ENCODE peak calls at places on chromosomes 11 and 22, in four cellular contexts. S is colonic mucosa, O is GM13977, Q is RWPE2. D is an unnamed sample.

GRCh38 chr11:133955945-133956421 is 785 bp downstream of the IGSF9B start:
- DNase-seq in Q (no peak), O (no peak), S (no peak), D (no peak)

GRCh38 chr11:70493089-70493474 is 94.8 kb downstream of the CTTN start:
- DNase-seq in O (no peak), Q (no peak), S (no peak), D (no peak)

GRCh38 chr11:2777396-2777795 is 77.6 kb upstream of the KCNQ1OT1 start:
- DNase-seq in Q (peak), O (no peak), S (peak), D (peak)

GRCh38 chr11:106956887-106957505 is 61.3 kb downstream of the GUCY1A2 start:
- DNase-seq in S (no peak), Q (no peak), O (no peak), D (no peak)

GRCh38 chr11:59188954-59189353 is 17.0 kb downstream of the DTX4 start:
- DNase-seq in S (no peak), Q (no peak), O (no peak), D (no peak)

GRCh38 chr11:103659138-103659734 is 377.2 kb upstream of the DDI1 start:
- DNase-seq in O (no peak), Q (no peak), S (no peak), D (peak)

GRCh38 chr22:23913306-23913660 is 19.1 kb downstream of the MIF start:
- DNase-seq in Q (no peak), O (peak), S (no peak), D (no peak)

GRCh38 chr22:40241200-40241763 is 63.6 kb downstream of the TNRC6B start:
- DNase-seq in O (no peak), S (no peak), Q (no peak), D (no peak)

GRCh38 chr11:75896843-75897419 is 81.9 kb downstream of the UVRAG start:
- DNase-seq in Q (no peak), S (no peak), O (no peak), D (peak)

GRCh38 chr11:109251230-109251629 is 170.8 kb upstream of the C11orf87 start:
- DNase-seq in S (no peak), Q (no peak), O (no peak), D (no peak)

GRCh38 chr22:48476599-48476998 is 1351.1 kb downstream of the BRD1 start:
- DNase-seq in O (no peak), Q (no peak), S (no peak), D (no peak)

GRCh38 chr11:104410336-104410735 is 246.4 kb upstream of the PDGFD start:
- DNase-seq in O (no peak), Q (no peak), S (no peak), D (no peak)

GRCh38 chr11:23755076-23755475 is 741.8 kb upstream of the LUZP2 start:
- DNase-seq in O (no peak), Q (no peak), S (no peak), D (no peak)

GRCh38 chr11:4643084-4643483 is 698 bp upstream of the OR51E1 start:
- DNase-seq in Q (no peak), S (no peak), O (no peak), D (no peak)

GRCh38 chr11:128428876-128429416 is 158.4 kb downstream of the ETS1 start:
- DNase-seq in O (no peak), Q (no peak), S (no peak), D (no peak)

GRCh38 chr11:42524534-42525227 is 787.1 kb upstream of the API5 start:
- DNase-seq in S (peak), Q (no peak), O (peak), D (peak)

GRCh38 chr11:102320679-102321078 is 3.4 kb downstream of the BIRC3 start:
- DNase-seq in S (no peak), O (no peak), Q (no peak), D (no peak)

GRCh38 chr11:134978388-134979088 is 566.5 kb upstream of the B3GAT1 start:
- DNase-seq in S (no peak), O (no peak), Q (no peak), D (no peak)

GRCh38 chr11:66317766-66318575 is 1.1 kb upstream of the CD248 start:
- DNase-seq in S (peak), O (no peak), Q (no peak), D (peak)

GRCh38 chr22:26975381-26975780 is 318.0 kb downstream of the MIAT start:
- DNase-seq in O (no peak), Q (no peak), S (no peak), D (no peak)

GRCh38 chr11:55849037-55849436 is 10.5 kb downstream of the OR5D16 start:
- DNase-seq in S (no peak), O (no peak), Q (no peak), D (no peak)

GRCh38 chr11:95375881-95376280 is 144.9 kb upstream of the SESN3 start:
- DNase-seq in Q (no peak), O (no peak), S (no peak), D (peak)

GRCh38 chr11:46279393-46280099 is 2.1 kb downstream of the CREB3L1 start:
- DNase-seq in O (no peak), S (peak), Q (no peak), D (no peak)

GRCh38 chr11:120581317-120581716 is 69.8 kb downstream of the GRIK4 start:
- DNase-seq in Q (no peak), S (no peak), O (no peak), D (no peak)

GRCh38 chr11:29534831-29535230 is 482.0 kb downstream of the KCNA4 start:
- DNase-seq in S (no peak), O (no peak), Q (no peak), D (no peak)

GRCh38 chr22:43210631-43211515 is 23.9 kb upstream of the TTLL12 start:
- DNase-seq in S (no peak), Q (no peak), O (no peak), D (no peak)
- TF ChIP-seq CTCF in S (no peak), Q (no peak), O (no peak), D (no peak)

DNA sequence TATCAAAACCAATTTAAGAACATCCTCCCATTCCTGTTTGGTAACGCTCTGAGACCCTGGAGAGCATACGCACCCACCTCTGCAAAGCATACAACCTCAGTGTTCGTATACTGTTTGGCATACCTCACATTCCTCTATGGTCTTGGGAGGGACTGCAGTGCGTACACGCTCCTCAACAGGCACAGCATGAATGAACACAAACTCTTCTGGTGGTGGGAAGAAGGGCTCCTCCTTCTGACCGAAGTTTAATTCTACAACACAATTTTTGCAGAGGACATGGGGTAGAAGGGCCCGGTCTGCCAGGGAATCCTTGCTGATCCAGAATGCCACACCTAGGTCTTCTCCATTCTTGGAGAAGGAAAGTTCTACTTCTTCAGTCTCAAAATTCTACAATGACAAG is 5.3 kb downstream of the HNRNPUL2 start:
- DNase-seq in Q (no peak), O (no peak), S (no peak), D (peak)
- TF ChIP-seq CTCF in Q (no peak), O (no peak), S (no peak), D (no peak)

DNA sequence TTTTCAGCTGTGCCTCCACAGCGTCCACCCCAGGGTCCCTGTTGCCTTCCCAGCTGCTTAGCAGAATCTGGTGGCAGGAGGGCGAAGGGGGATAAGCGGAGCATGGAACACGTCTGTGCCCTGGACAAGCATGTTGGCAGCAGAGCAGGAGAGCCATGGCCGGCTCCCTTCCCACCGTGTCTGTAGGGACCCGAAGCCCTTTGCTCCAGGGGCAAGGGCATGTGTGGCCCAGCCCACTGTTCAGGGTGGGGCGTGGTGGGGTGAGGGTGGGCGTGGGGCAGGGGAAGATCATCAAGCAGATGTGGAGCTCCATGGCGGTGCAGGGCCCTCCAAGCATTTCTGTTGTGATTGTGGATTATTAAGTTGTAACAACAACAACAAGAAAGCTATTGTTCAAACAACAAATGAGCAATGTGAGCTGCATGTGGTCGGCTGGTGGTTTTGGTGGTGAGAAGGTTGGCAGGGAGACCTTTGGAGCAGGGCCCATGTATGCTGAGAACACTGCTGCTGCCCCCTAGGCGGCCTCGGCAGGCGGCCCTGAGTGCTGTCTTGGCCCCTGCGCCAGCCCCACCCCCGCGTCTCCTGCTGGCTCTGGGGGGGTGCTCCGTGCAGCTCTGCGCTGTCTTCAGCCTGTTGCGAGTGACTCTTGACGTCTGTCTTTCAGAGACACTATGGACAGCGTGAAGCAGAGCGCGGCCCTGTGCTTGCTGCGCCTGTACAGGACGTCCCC is 50.9 kb downstream of the AP2A2 start:
- DNase-seq in S (no peak), Q (no peak), O (no peak), D (peak)
- TF ChIP-seq CTCF in S (no peak), Q (no peak), O (no peak), D (peak)

DNA sequence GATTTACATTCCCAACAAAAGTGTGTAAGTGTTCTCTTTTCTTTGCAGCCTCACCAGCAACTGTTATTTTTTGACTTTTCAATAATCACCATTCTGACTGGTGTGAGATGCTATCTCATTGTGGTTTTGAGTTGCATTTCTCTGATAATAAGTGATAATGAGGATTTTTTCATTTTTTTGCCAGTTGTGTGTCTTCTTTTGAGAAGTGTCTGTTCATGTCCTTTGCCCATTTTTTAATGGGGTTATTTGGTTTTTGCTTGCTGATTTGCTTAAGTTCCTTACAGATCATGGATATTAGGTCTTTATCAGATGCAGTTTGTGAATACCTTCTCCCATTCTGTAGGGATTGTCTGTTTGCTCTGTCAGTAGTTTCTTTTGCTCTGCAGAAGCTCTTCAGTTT is 107.7 kb downstream of the EHF start:
- DNase-seq in S (no peak), O (no peak), Q (no peak), D (no peak)
- TF ChIP-seq CTCF in S (no peak), O (no peak), Q (no peak), D (no peak)

D was measured in foreskin fibroblast.